ENCODE peak calls at places on chromosomes 13 and 19, in four cellular contexts. One of them, this sample, is unnamed.

GRCh38 chr13:110138700-110139036 is 168.3 kb downstream of the COL4A1 start:
- DNase-seq in suprapubic skin: no peak
- DNase-seq in tibial nerve: no peak
- DNase-seq in adrenal gland: no peak
- DNase-seq in this sample: peak

GRCh38 chr19:9721861-9722260 is 46.7 kb downstream of the ZNF846 start:
- DNase-seq in suprapubic skin: no peak
- DNase-seq in tibial nerve: no peak
- DNase-seq in adrenal gland: no peak
- DNase-seq in this sample: no peak

GRCh38 chr19:21328885-21329605 is at the start of gene ZNF708:
- DNase-seq in suprapubic skin: peak
- DNase-seq in tibial nerve: peak
- DNase-seq in adrenal gland: peak
- DNase-seq in this sample: peak

GRCh38 chr19:4794971-4795370 is 3.4 kb downstream of the FEM1A start:
- DNase-seq in suprapubic skin: no peak
- DNase-seq in tibial nerve: no peak
- DNase-seq in adrenal gland: no peak
- DNase-seq in this sample: no peak

GRCh38 chr13:75225288-75225687 is 256.7 kb downstream of the TBC1D4 start:
- DNase-seq in suprapubic skin: no peak
- DNase-seq in tibial nerve: no peak
- DNase-seq in adrenal gland: no peak
- DNase-seq in this sample: no peak

GRCh38 chr19:13861392-13861713 is 15.6 kb upstream of the NANOS3 start:
- DNase-seq in suprapubic skin: no peak
- DNase-seq in tibial nerve: no peak
- DNase-seq in adrenal gland: no peak
- DNase-seq in this sample: peak

GRCh38 chr13:112714772-112715569 is 25.1 kb downstream of the ATP11A start:
- DNase-seq in suprapubic skin: peak
- DNase-seq in tibial nerve: no peak
- DNase-seq in adrenal gland: no peak
- DNase-seq in this sample: no peak

GRCh38 chr19:55580628-55581144 is at the start of gene ZNF579:
- DNase-seq in suprapubic skin: peak
- DNase-seq in tibial nerve: peak
- DNase-seq in adrenal gland: peak
- DNase-seq in this sample: peak

GRCh38 chr13:31195616-31196015 is 4.2 kb upstream of the B3GLCT start:
- DNase-seq in suprapubic skin: no peak
- DNase-seq in tibial nerve: no peak
- DNase-seq in adrenal gland: no peak
- DNase-seq in this sample: no peak

GRCh38 chr19:11489378-11489777 is 8.5 kb upstream of the ELAVL3 start:
- DNase-seq in suprapubic skin: no peak
- DNase-seq in tibial nerve: no peak
- DNase-seq in adrenal gland: no peak
- DNase-seq in this sample: no peak

GRCh38 chr13:106110241-106110855 is 425.1 kb downstream of the EFNB2 start:
- DNase-seq in suprapubic skin: no peak
- DNase-seq in tibial nerve: no peak
- DNase-seq in adrenal gland: no peak
- DNase-seq in this sample: no peak

GRCh38 chr13:96817336-96817941 is 176.8 kb downstream of the OXGR1 start:
- DNase-seq in suprapubic skin: no peak
- DNase-seq in tibial nerve: no peak
- DNase-seq in adrenal gland: no peak
- DNase-seq in this sample: no peak

GRCh38 chr13:65719831-65720230 is 1510.3 kb downstream of the PCDH9 start:
- DNase-seq in suprapubic skin: no peak
- DNase-seq in tibial nerve: no peak
- DNase-seq in adrenal gland: no peak
- DNase-seq in this sample: no peak

GRCh38 chr19:24166055-24166454 is 79.1 kb downstream of the ZNF254 start:
- DNase-seq in suprapubic skin: no peak
- DNase-seq in tibial nerve: no peak
- DNase-seq in adrenal gland: no peak
- DNase-seq in this sample: no peak

GRCh38 chr19:17496337-17496997 is 15.0 kb upstream of the PGLS start:
- DNase-seq in suprapubic skin: no peak
- DNase-seq in tibial nerve: no peak
- DNase-seq in adrenal gland: peak
- DNase-seq in this sample: no peak

GRCh38 chr13:26558912-26559485 is 1.5 kb downstream of the WASF3 start:
- DNase-seq in suprapubic skin: no peak
- DNase-seq in tibial nerve: no peak
- DNase-seq in adrenal gland: no peak
- DNase-seq in this sample: no peak

GRCh38 chr19:56097306-56097705 is 23.8 kb downstream of the ZNF787 start:
- DNase-seq in suprapubic skin: no peak
- DNase-seq in tibial nerve: no peak
- DNase-seq in adrenal gland: no peak
- DNase-seq in this sample: no peak

GRCh38 chr13:113646376-113646775 is 11.6 kb downstream of the ATP4B start:
- DNase-seq in suprapubic skin: peak
- DNase-seq in tibial nerve: peak
- DNase-seq in adrenal gland: no peak
- DNase-seq in this sample: no peak

GRCh38 chr19:13633109-13633508 is 126.8 kb upstream of the CACNA1A start:
- DNase-seq in suprapubic skin: no peak
- DNase-seq in tibial nerve: no peak
- DNase-seq in adrenal gland: no peak
- DNase-seq in this sample: no peak

GRCh38 chr19:32258167-32258566 is 87.2 kb upstream of the ZNF507 start:
- DNase-seq in suprapubic skin: no peak
- DNase-seq in tibial nerve: no peak
- DNase-seq in adrenal gland: no peak
- DNase-seq in this sample: peak

GRCh38 chr19:44356383-44357111 is at the start of gene ZNF112:
- DNase-seq in suprapubic skin: peak
- DNase-seq in tibial nerve: peak
- DNase-seq in adrenal gland: peak
- DNase-seq in this sample: peak

GRCh38 chr13:110702591-110703526 is 3.1 kb downstream of the CARS2 start:
- DNase-seq in suprapubic skin: peak
- DNase-seq in tibial nerve: no peak
- DNase-seq in adrenal gland: peak
- DNase-seq in this sample: no peak

GRCh38 chr13:85728831-85729230 is 70.4 kb downstream of the SLITRK6 start:
- DNase-seq in suprapubic skin: no peak
- DNase-seq in tibial nerve: no peak
- DNase-seq in adrenal gland: no peak
- DNase-seq in this sample: no peak

GRCh38 chr13:107459430-107459829 is 755.9 kb downstream of the LIG4 start:
- DNase-seq in suprapubic skin: no peak
- DNase-seq in tibial nerve: no peak
- DNase-seq in adrenal gland: no peak
- DNase-seq in this sample: no peak

GRCh38 chr13:102325321-102325720 is 76.5 kb downstream of the FGF14 start:
- DNase-seq in suprapubic skin: no peak
- DNase-seq in tibial nerve: no peak
- DNase-seq in adrenal gland: no peak
- DNase-seq in this sample: no peak

GRCh38 chr13:48443442-48444208 is 30.7 kb upstream of the LPAR6 start:
- DNase-seq in suprapubic skin: no peak
- DNase-seq in tibial nerve: no peak
- DNase-seq in adrenal gland: no peak
- DNase-seq in this sample: no peak
- TF ChIP-seq CTCF in suprapubic skin: no peak
- TF ChIP-seq CTCF in tibial nerve: no peak
- TF ChIP-seq CTCF in adrenal gland: no peak
- TF ChIP-seq CTCF in this sample: no peak

GRCh38 chr19:51610576-51610975 is 19.6 kb downstream of the SIGLEC5 start:
- DNase-seq in suprapubic skin: no peak
- DNase-seq in tibial nerve: no peak
- DNase-seq in adrenal gland: no peak
- DNase-seq in this sample: no peak

GRCh38 chr19:51602189-51602854 is 27.9 kb downstream of the SIGLEC5 start:
- DNase-seq in suprapubic skin: no peak
- DNase-seq in tibial nerve: no peak
- DNase-seq in adrenal gland: no peak
- DNase-seq in this sample: peak

GRCh38 chr19:51607920-51608562 is 22.2 kb downstream of the SIGLEC5 start:
- DNase-seq in suprapubic skin: peak
- DNase-seq in tibial nerve: peak
- DNase-seq in adrenal gland: peak
- DNase-seq in this sample: peak

GRCh38 chr19:51607077-51607476 is 23.1 kb downstream of the SIGLEC5 start:
- DNase-seq in suprapubic skin: no peak
- DNase-seq in tibial nerve: no peak
- DNase-seq in adrenal gland: no peak
- DNase-seq in this sample: peak
- H3K27ac ChIP-seq in suprapubic skin: no peak
- H3K27ac ChIP-seq in tibial nerve: no peak
- H3K27ac ChIP-seq in adrenal gland: no peak
- H3K27ac ChIP-seq in this sample: no peak

DNA sequence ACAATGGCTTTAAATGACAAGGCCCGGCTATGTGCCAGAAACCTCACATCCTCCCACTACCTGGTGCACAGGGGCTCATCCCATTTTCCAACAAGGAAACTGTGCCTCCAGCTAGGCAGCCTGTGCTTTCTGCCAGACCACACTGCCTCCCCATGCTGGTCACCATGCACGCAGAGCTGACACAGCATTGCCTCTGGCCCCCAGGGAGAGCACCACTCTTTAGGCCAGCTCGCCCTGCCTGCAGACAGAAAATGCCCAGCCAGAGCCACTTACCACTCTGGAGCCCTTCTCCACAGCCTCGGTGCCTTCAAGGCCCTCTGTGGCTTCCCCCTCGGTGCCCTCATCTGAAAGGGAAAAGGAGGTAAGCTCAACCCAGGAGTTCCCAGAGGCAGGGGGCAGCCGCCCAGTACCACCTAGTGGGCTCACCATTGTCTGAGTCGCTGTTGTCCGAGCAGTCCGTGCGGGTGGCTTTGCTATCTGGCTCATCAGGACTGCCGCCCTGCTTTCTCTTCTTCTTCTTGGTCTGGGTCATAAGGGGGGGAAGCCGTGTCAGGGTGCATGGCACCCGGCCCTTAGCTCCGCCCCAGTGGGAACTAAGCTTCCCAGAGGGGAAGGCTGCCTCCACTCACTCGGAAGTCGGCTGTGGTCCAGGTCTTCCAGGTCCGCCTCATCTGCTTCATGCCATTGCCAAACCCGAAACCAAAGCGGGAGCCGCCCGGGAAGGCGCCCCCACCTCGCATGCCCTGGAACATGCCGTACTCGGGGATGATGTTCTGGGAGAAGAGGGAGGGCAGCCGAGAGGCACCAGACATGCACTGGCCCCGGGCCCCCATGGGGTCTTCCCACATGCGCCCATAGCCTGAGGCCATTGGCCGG is 18.0 kb downstream of the AKAP8L start:
- DNase-seq in suprapubic skin: no peak
- DNase-seq in tibial nerve: no peak
- DNase-seq in adrenal gland: no peak
- DNase-seq in this sample: no peak
- TF ChIP-seq POLR2A in suprapubic skin: no peak
- TF ChIP-seq POLR2A in tibial nerve: no peak
- TF ChIP-seq POLR2A in adrenal gland: no peak
- TF ChIP-seq POLR2A in this sample: no peak

DNA sequence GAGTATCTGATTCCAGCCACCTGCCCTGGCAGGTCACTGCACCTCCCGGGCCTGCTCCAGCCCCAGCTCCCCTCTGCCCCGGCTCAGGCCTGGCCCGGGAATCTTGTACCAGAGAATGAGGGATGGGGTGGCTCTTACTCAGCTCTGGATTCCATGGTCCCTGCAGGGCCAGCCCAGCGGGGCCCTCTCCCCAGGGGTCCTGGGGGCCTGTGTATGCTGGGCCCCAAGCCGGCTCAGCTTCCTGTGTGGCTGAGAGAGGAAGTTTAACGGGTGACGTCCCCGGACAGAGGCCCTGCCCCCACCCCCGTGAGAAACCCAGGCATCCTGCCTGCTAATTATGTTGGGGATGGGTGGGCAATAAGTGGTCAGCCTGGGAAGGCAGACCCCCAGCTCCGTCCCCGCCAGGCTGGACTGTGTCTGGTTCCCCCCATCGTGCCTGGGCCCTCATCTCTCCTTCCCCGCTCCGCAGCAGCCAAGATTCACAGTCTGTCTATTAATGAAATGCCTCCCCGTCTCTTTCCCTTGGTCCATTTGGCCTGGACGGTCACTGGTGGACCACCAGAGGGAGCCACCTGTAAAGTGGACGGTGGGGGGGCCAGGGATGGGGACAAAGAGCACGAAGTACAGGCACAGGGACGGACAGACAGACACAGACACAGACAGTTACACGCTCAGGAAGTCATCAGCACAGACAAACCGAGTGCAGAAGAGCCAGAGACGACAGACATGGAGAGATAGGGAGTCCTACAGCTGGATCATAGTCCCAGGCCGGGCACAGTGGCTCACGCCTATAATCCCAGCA is at the start of gene DENND1C:
- DNase-seq in suprapubic skin: no peak
- DNase-seq in tibial nerve: no peak
- DNase-seq in adrenal gland: peak
- DNase-seq in this sample: no peak
- TF ChIP-seq CTCF in suprapubic skin: no peak
- TF ChIP-seq CTCF in tibial nerve: peak
- TF ChIP-seq CTCF in adrenal gland: peak
- TF ChIP-seq CTCF in this sample: peak

GRCh38 chr13:98527526-98527925 is 49.4 kb downstream of the STK24 start:
- DNase-seq in suprapubic skin: no peak
- DNase-seq in tibial nerve: no peak
- DNase-seq in adrenal gland: no peak
- DNase-seq in this sample: no peak

GRCh38 chr13:98524793-98525192 is 52.1 kb downstream of the STK24 start:
- DNase-seq in suprapubic skin: no peak
- DNase-seq in tibial nerve: no peak
- DNase-seq in adrenal gland: no peak
- DNase-seq in this sample: no peak

GRCh38 chr13:98525452-98525851 is 51.5 kb downstream of the STK24 start:
- DNase-seq in suprapubic skin: no peak
- DNase-seq in tibial nerve: no peak
- DNase-seq in adrenal gland: no peak
- DNase-seq in this sample: no peak

GRCh38 chr13:98524391-98524790 is 52.5 kb downstream of the STK24 start:
- DNase-seq in suprapubic skin: no peak
- DNase-seq in tibial nerve: no peak
- DNase-seq in adrenal gland: no peak
- DNase-seq in this sample: no peak

GRCh38 chr13:98525852-98526512 is 50.9 kb downstream of the STK24 start:
- DNase-seq in suprapubic skin: no peak
- DNase-seq in tibial nerve: no peak
- DNase-seq in adrenal gland: no peak
- DNase-seq in this sample: no peak
- H3K27ac ChIP-seq in suprapubic skin: peak
- H3K27ac ChIP-seq in tibial nerve: no peak
- H3K27ac ChIP-seq in adrenal gland: no peak
- H3K27ac ChIP-seq in this sample: no peak